ENCODE peak calls at places on chromosomes 7 and 10, in four cellular contexts. I is A549, R is IMR-90, B is HepG2. A is an unnamed sample.

GRCh38 chr7:105673367-105674188 is 92.3 kb upstream of the EFCAB10 start:
- DNase-seq in I (no peak), R (no peak), B (no peak), A (no peak)

GRCh38 chr7:143979359-143979758 is 20.8 kb upstream of the OR6B1 start:
- DNase-seq in I (peak; percentile 12), R (peak; percentile 54), B (peak; percentile 35), A (no peak)

GRCh38 chr10:18312385-18313145 is 172.3 kb downstream of the CACNB2 start:
- DNase-seq in I (peak; percentile 52), R (peak; percentile 62), B (peak; percentile 49), A (peak; percentile 40)

GRCh38 chr10:17510242-17510908 is 56.0 kb upstream of the ST8SIA6 start:
- DNase-seq in I (no peak), R (no peak), B (no peak), A (no peak)

GRCh38 chr7:123580406-123581161 is 21.0 kb upstream of the ASB15 start:
- DNase-seq in I (no peak), R (peak; percentile 42), B (peak; percentile 46), A (no peak)

GRCh38 chr10:29150010-29150409 is 138.9 kb upstream of the LYZL1 start:
- DNase-seq in I (no peak), R (no peak), B (no peak), A (no peak)

GRCh38 chr7:46996972-46997371 is 584.9 kb downstream of the TNS3 start:
- DNase-seq in I (no peak), R (no peak), B (no peak), A (no peak)

GRCh38 chr7:42745357-42746022 is 166.4 kb downstream of the C7orf25 start:
- DNase-seq in I (peak; percentile 24), R (peak; percentile 4), B (peak; percentile 1), A (peak; percentile 60)

GRCh38 chr7:154804449-154804848 is 198.5 kb downstream of the PAXIP1 start:
- DNase-seq in I (no peak), R (no peak), B (no peak), A (no peak)

GRCh38 chr7:15507235-15507634 is 54.6 kb downstream of the AGMO start:
- DNase-seq in I (no peak), R (no peak), B (no peak), A (no peak)

GRCh38 chr10:124092270-124093075 is 925 bp downstream of the CHST15 start:
- DNase-seq in I (peak; percentile 62), R (no peak), B (no peak), A (peak; percentile 16)

GRCh38 chr10:26571655-26572054 is 125.8 kb upstream of the PDSS1 start:
- DNase-seq in I (no peak), R (no peak), B (peak; percentile 23), A (no peak)

GRCh38 chr10:122149138-122149606 is 121.9 kb upstream of the BTBD16 start:
- DNase-seq in I (no peak), R (peak; percentile 33), B (no peak), A (no peak)

GRCh38 chr7:113891828-113892227 is 27.0 kb downstream of the PPP1R3A start:
- DNase-seq in I (no peak), R (peak; percentile 56), B (no peak), A (no peak)

GRCh38 chr7:112211348-112211907 is 4.9 kb downstream of the ZNF277 start:
- DNase-seq in I (no peak), R (peak; percentile 63), B (peak; percentile 93), A (no peak)

GRCh38 chr7:124765401-124766352 is at the start of gene GPR37:
- DNase-seq in I (peak; percentile 68), R (peak; percentile 93), B (no peak), A (peak; percentile 70)

GRCh38 chr10:42988069-42988468 is 88.8 kb upstream of the RET start:
- DNase-seq in I (no peak), R (no peak), B (no peak), A (no peak)

GRCh38 chr10:100562806-100563293 is 27.1 kb downstream of the HIF1AN start:
- DNase-seq in I (peak; percentile 47), R (peak; percentile 37), B (peak; percentile 12), A (peak; percentile 61)

GRCh38 chr7:98297619-98298286 is 16.3 kb downstream of the BRI3 start:
- DNase-seq in I (no peak), R (no peak), B (no peak), A (no peak)

GRCh38 chr10:23100331-23101030 is 5.1 kb downstream of the MSRB2 start:
- DNase-seq in I (no peak), R (no peak), B (no peak), A (peak; percentile 18)

GRCh38 chr10:11595395-11595692 is 16.1 kb downstream of the USP6NL start:
- DNase-seq in I (no peak), R (peak; percentile 74), B (no peak), A (no peak)

GRCh38 chr7:84510501-84510900 is 315.9 kb upstream of the SEMA3A start:
- DNase-seq in I (no peak), R (peak; percentile 78), B (no peak), A (no peak)

GRCh38 chr10:12500406-12501303 is 151.3 kb downstream of the CAMK1D start:
- DNase-seq in I (no peak), R (no peak), B (no peak), A (no peak)

GRCh38 chr10:42875792-42876191 is 93.2 kb downstream of the BMS1 start:
- DNase-seq in I (no peak), R (peak; percentile 10), B (no peak), A (no peak)

GRCh38 chr7:80589561-80590083 is 48.8 kb upstream of the CD36 start:
- DNase-seq in I (no peak), R (no peak), B (no peak), A (no peak)

GRCh38 chr7:924541-925231 is 29.8 kb downstream of the ADAP1 start:
- DNase-seq in I (no peak), R (peak; percentile 12), B (no peak), A (no peak)

GRCh38 chr7:7682856-7683255 is 35.6 kb downstream of the RPA3 start:
- DNase-seq in I (no peak), R (no peak), B (no peak), A (no peak)

GRCh38 chr7:132095-132482 is 60.3 kb upstream of the FAM20C start:
- DNase-seq in I (no peak), R (no peak), B (no peak), A (no peak)

GRCh38 chr10:109259293-109259692 is 664.0 kb downstream of the XPNPEP1 start:
- DNase-seq in I (no peak), R (peak; percentile 78), B (no peak), A (no peak)

GRCh38 chr10:111148025-111148424 is 71.2 kb downstream of the ADRA2A start:
- DNase-seq in I (no peak), R (no peak), B (no peak), A (no peak)

GRCh38 chr10:119350529-119351001 is 143.2 kb downstream of the GRK5 start:
- DNase-seq in I (no peak), R (peak; percentile 49), B (peak; percentile 54), A (no peak)

GRCh38 chr7:32318300-32319018 is 171.7 kb downstream of the LSM5 start:
- DNase-seq in I (no peak), R (no peak), B (no peak), A (no peak)

GRCh38 chr10:104123397-104123796 is 1.4 kb downstream of the SFR1 start:
- DNase-seq in I (peak; percentile 38), R (peak; percentile 30), B (no peak), A (no peak)

GRCh38 chr7:43530553-43531410 is 52.1 kb upstream of the STK17A start:
- DNase-seq in I (no peak), R (no peak), B (peak; percentile 46), A (no peak)

DNA sequence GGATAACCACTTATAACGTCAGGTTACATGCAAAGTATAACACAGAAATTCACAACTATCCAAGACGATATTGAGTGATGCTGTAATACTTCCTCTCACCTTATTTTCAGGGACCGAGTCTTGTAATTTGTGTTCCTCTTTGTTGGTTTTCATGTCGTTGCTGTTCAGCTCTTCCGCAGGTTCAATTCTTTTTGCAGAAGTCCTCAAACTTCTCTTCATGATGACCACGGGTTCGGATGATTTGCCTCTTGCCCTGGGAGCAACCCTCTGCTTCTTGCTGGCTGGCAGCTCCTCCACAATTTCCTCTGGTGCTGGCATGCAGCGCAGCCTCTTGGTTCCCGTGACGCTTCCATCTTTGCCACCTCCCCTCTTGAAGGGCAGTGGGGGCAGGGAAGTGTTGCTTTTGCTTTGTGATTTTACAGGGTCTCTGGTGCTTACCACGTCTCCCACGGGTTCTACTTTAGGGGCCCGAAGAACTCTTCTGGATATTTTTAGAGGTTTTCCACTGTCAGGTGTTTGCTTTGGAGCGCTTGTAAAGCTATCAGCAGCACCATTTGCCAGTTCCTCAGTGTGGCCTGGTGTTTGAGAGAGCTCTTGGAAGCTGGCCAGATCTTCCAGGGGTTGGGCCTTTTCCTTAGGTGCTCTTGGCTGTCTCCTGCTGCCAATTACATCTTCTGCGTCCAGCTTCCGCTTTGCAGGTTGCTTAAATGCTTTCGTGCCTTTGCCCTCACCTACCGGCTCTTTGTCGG is 23.6 kb downstream of the MKI67 start:
- DNase-seq in I (no peak), R (no peak), B (no peak), A (no peak)
- TF ChIP-seq RFX5 in I (no peak), R (no peak), B (no peak), A (no peak)

GRCh38 chr10:86708783-86709778 is 40.8 kb downstream of the LDB3 start:
- DNase-seq in I (no peak), R (no peak), B (no peak), A (no peak)

GRCh38 chr10:86709786-86710185 is 41.5 kb downstream of the LDB3 start:
- DNase-seq in I (no peak), R (no peak), B (no peak), A (no peak)

GRCh38 chr10:86710987-86711236 is 42.6 kb downstream of the LDB3 start:
- DNase-seq in I (no peak), R (no peak), B (no peak), A (no peak)

GRCh38 chr10:86711237-86711956 is 43.1 kb downstream of the LDB3 start:
- DNase-seq in I (peak; percentile 88), R (peak; percentile 85), B (peak; percentile 62), A (peak; percentile 91)

DNA sequence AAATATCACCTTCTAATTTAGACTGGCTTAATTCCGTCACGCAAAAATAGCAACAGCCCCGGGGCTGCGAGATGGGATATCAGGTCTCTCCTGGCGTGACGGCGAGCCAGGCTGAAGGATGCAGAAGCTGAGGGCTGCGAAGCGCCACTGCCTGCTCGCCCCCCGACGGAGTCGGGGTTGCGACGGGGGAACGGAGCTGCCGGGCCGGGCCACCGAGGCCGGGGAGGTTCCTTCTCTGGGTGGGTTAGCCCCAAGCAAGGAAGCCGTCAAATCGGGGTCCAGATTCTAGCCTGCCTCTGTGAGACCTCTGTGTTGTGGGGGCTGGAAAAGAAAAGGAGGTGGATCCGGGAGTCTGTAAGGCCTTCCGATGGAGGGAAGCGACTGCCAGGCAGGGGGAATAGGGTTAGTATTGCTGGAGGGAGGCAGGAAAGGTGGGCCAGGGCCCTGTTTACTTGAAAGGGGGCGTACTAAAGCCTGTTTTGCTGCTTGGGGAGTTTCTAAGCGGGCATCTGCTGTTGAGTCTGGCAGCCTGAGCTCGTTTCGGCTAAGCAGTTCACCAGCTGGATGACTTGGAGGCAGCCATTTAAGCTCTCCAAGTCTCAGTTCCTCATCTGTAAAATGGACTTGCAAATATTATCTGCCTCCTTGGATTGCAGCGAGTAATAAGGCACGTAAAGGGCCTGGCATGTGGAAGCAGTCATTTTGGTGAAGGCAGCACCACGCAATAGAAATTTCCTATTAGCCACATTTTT is 43.8 kb downstream of the LDB3 start:
- DNase-seq in I (peak; percentile 76), R (peak; percentile 25), B (no peak), A (no peak)
- TF ChIP-seq MAZ in I (no peak), R (no peak), B (no peak), A (no peak)

GRCh38 chr10:126058507-126058906 is 162.1 kb downstream of the FANK1 start:
- DNase-seq in I (no peak), R (no peak), B (no peak), A (no peak)
- TF ChIP-seq RFX5 in I (no peak), R (no peak), B (no peak), A (no peak)

GRCh38 chr10:59674211-59674836 is 35.3 kb downstream of the SLC16A9 start:
- DNase-seq in I (no peak), R (peak; percentile 18), B (no peak), A (no peak)
- TF ChIP-seq MAZ in I (no peak), R (no peak), B (no peak), A (no peak)

GRCh38 chr10:98257961-98258360 is 10.0 kb downstream of the LOXL4 start:
- DNase-seq in I (no peak), R (no peak), B (no peak), A (no peak)
- TF ChIP-seq RFX5 in I (no peak), R (no peak), B (no peak), A (no peak)